ENCODE peak calls at places on chromosomes 1 and 21, in ten cellular contexts. V is substantia nigra; X is activated T-cell treated with anti-CD3 and anti-CD28 coated beads, Interleukin-2, amount 50 U/mL, for 72 hours; U is putamen; F is A673; L is body of pancreas; K is AG09309; T is iris pigment epithelial cell; P is stimulated activated naive B cell treated with anti-CD40 and anti-IgM and Interleukin-4, amounts not matched to agents 10 μg/mL and 1 μg/mL and 100 μg/mL, for 72 hours; G is H1. Y is an unnamed sample.

GRCh38 chr1:201530741-201531521 is 8.0 kb upstream of the NAV1 start:
- DNase-seq in T (peak), K (peak), L (peak), P (peak), V (peak), F (peak), G (no peak), X (peak), U (peak), Y (peak)

GRCh38 chr1:176853503-176853902 is 311.0 kb downstream of the ASTN1 start:
- DNase-seq in X (no peak), P (no peak), G (no peak), U (no peak), F (no peak), T (no peak), V (no peak), K (no peak), L (no peak), Y (no peak)

GRCh38 chr1:209657140-209657879 is 5.1 kb upstream of the LAMB3 start:
- DNase-seq in K (no peak), X (peak), G (no peak), V (no peak), P (no peak), L (no peak), U (no peak), T (peak), F (no peak), Y (no peak)

GRCh38 chr1:116667577-116668105 is at the start of gene IGSF3:
- DNase-seq in U (no peak), P (peak), K (no peak), L (peak), T (peak), V (no peak), G (no peak), X (peak), F (peak), Y (peak)

GRCh38 chr1:232943679-232944252 is 6.6 kb upstream of the NTPCR start:
- DNase-seq in V (no peak), X (peak), P (peak), G (no peak), U (no peak), F (no peak), K (no peak), T (no peak), L (no peak), Y (no peak)

GRCh38 chr1:183731151-183731550 is 73.8 kb upstream of the RGL1 start:
- DNase-seq in K (no peak), F (no peak), V (no peak), L (no peak), P (no peak), X (no peak), T (no peak), G (no peak), U (no peak), Y (no peak)

GRCh38 chr1:195530961-195531360 is 1077.3 kb downstream of the KCNT2 start:
- DNase-seq in T (peak), X (no peak), P (no peak), U (no peak), F (no peak), K (no peak), V (no peak), G (no peak), L (no peak), Y (no peak)

GRCh38 chr21:35559881-35560280 is 500.4 kb downstream of the SETD4 start:
- DNase-seq in L (no peak), G (no peak), F (no peak), U (no peak), P (no peak), K (no peak), T (peak), X (no peak), V (no peak), Y (no peak)

GRCh38 chr21:36260030-36260787 is 59.8 kb upstream of the MORC3 start:
- DNase-seq in G (no peak), V (no peak), P (peak), U (peak), F (peak), T (peak), L (peak), K (peak), X (peak), Y (peak)

GRCh38 chr1:78833491-78833890 is 173.0 kb downstream of the ADGRL4 start:
- DNase-seq in G (no peak), K (peak), T (peak), V (no peak), P (no peak), F (peak), X (no peak), L (no peak), U (no peak), Y (no peak)

GRCh38 chr1:165637427-165637826 is 6.4 kb downstream of the MGST3 start:
- DNase-seq in U (no peak), F (peak), X (no peak), L (no peak), G (no peak), K (peak), V (no peak), T (peak), P (no peak), Y (no peak)

GRCh38 chr1:174007846-174008245 is 14.3 kb downstream of the RC3H1 start:
- DNase-seq in V (no peak), P (no peak), X (no peak), K (no peak), T (peak), L (no peak), G (no peak), U (no peak), F (no peak), Y (no peak)

GRCh38 chr1:228344631-228345072 is 62.0 kb downstream of the TRIM11 start:
- DNase-seq in L (peak), U (no peak), X (no peak), G (no peak), F (no peak), V (no peak), P (no peak), T (no peak), K (no peak), Y (no peak)

GRCh38 chr1:38328278-38329035 is 281.9 kb upstream of the POU3F1 start:
- DNase-seq in F (no peak), X (no peak), V (no peak), K (no peak), U (peak), G (no peak), L (no peak), T (no peak), P (no peak), Y (no peak)

GRCh38 chr1:20950689-20951088 is 163.6 kb upstream of the HP1BP3 start:
- DNase-seq in P (no peak), V (no peak), G (no peak), T (peak), L (no peak), F (no peak), U (no peak), X (no peak), K (no peak), Y (no peak)

GRCh38 chr1:200900877-200901276 is 6.2 kb downstream of the INAVA start:
- DNase-seq in T (no peak), F (no peak), K (no peak), V (no peak), L (no peak), G (no peak), X (no peak), U (no peak), P (no peak), Y (no peak)

GRCh38 chr1:34746101-34746500 is 8.7 kb upstream of the GJB5 start:
- DNase-seq in U (no peak), T (no peak), K (no peak), P (no peak), X (no peak), L (no peak), F (no peak), V (no peak), G (no peak), Y (no peak)

GRCh38 chr1:208066583-208066982 is 155.7 kb upstream of the CD34 start:
- DNase-seq in F (no peak), G (no peak), L (no peak), T (no peak), P (no peak), X (no peak), U (no peak), K (no peak), V (no peak), Y (no peak)

GRCh38 chr1:236122176-236122575 is 20.2 kb upstream of the GPR137B start:
- DNase-seq in F (no peak), X (peak), V (no peak), L (no peak), U (no peak), K (no peak), P (no peak), G (no peak), T (no peak), Y (no peak)

GRCh38 chr1:62070384-62071011 is 124.2 kb upstream of the L1TD1 start:
- DNase-seq in L (no peak), X (peak), T (peak), U (no peak), V (no peak), F (peak), K (no peak), P (no peak), G (no peak), Y (no peak)

GRCh38 chr1:95640746-95641145 is 406.7 kb downstream of the RWDD3 start:
- DNase-seq in T (no peak), K (no peak), F (no peak), U (peak), G (no peak), X (no peak), P (no peak), L (peak), V (no peak), Y (no peak)

GRCh38 chr1:48851638-48852037 is 74.9 kb upstream of the BEND5 start:
- DNase-seq in P (no peak), G (no peak), T (no peak), F (peak), K (peak), V (no peak), L (no peak), U (no peak), X (no peak), Y (no peak)

GRCh38 chr1:46481961-46482360 is 7.7 kb upstream of the DMBX1 start:
- DNase-seq in X (no peak), V (no peak), T (no peak), P (no peak), K (no peak), U (no peak), F (no peak), G (no peak), L (no peak), Y (no peak)

GRCh38 chr1:147635342-147635741 is 35.0 kb downstream of the ACP6 start:
- DNase-seq in V (no peak), F (no peak), G (no peak), P (no peak), U (no peak), L (no peak), T (no peak), X (no peak), K (no peak), Y (no peak)

GRCh38 chr1:243291287-243291686 is 35.4 kb downstream of the SDCCAG8 start:
- DNase-seq in X (no peak), V (no peak), F (no peak), L (no peak), P (no peak), K (no peak), T (no peak), G (no peak), U (no peak), Y (no peak)

GRCh38 chr21:37700641-37701202 is 215.5 kb downstream of the KCNJ6 start:
- DNase-seq in U (peak), F (peak), K (peak), V (no peak), T (peak), X (peak), P (peak), G (peak), L (peak), Y (peak)

GRCh38 chr1:68166348-68166747 is 66.0 kb downstream of the WLS start:
- DNase-seq in T (no peak), V (no peak), U (no peak), G (no peak), P (no peak), K (no peak), L (no peak), F (no peak), X (no peak), Y (no peak)

GRCh38 chr1:228101994-228102790 is 933 bp downstream of the C1orf35 start:
- DNase-seq in K (no peak), F (peak), P (no peak), L (peak), V (no peak), G (no peak), U (no peak), T (peak), X (peak), Y (no peak)

GRCh38 chr21:31110430-31110829 is 72.2 kb upstream of the KRTAP19-8 start:
- DNase-seq in T (no peak), L (no peak), G (no peak), K (no peak), P (no peak), X (no peak), V (no peak), F (no peak), U (peak), Y (no peak)

GRCh38 chr1:223844521-223844961 is 1.2 kb downstream of the TP53BP2 start:
- DNase-seq in L (no peak), T (peak), U (no peak), G (no peak), X (peak), P (no peak), V (no peak), F (no peak), K (no peak), Y (no peak)

GRCh38 chr1:66679140-66679539 is 73.1 kb upstream of the DYNLT5 start:
- DNase-seq in X (no peak), V (no peak), K (no peak), P (no peak), F (no peak), U (no peak), T (no peak), G (no peak), L (no peak), Y (no peak)

GRCh38 chr1:205286335-205286950 is 35.1 kb downstream of the NUAK2 start:
- DNase-seq in F (no peak), V (no peak), P (peak), U (no peak), X (peak), T (peak), K (no peak), G (no peak), L (no peak), Y (no peak)

GRCh38 chr1:119783354-119784126 is 14.8 kb upstream of the HMGCS2 start:
- DNase-seq in L (no peak), G (no peak), U (no peak), P (no peak), V (no peak), F (no peak), X (no peak), K (no peak), T (peak), Y (no peak)

GRCh38 chr1:40385437-40386310 is 12.1 kb downstream of the SMAP2 start:
- DNase-seq in U (no peak), X (peak), V (no peak), F (peak), P (peak), T (peak), K (no peak), L (no peak), G (no peak), Y (no peak)